ENCODE peak calls at places on chromosome 5, in five cellular contexts. One of them, this sample, is unnamed.
A peak's percentile ranks its signal among the peaks of the same experiment; 100 is the strongest.

GRCh38 chr5:138438724-138439536 is at the start of gene REEP2:
- DNase-seq in heart right ventricle: no peak
- DNase-seq in dorsolateral prefrontal cortex: peak; percentile 63
- DNase-seq in RWPE1: peak; percentile 56
- DNase-seq in CD4-positive, alpha-beta T cell: peak; percentile 29
- DNase-seq in this sample: peak; percentile 35

GRCh38 chr5:57231607-57232006 is 57.7 kb downstream of the GPBP1 start:
- DNase-seq in heart right ventricle: no peak
- DNase-seq in dorsolateral prefrontal cortex: no peak
- DNase-seq in RWPE1: no peak
- DNase-seq in CD4-positive, alpha-beta T cell: no peak
- DNase-seq in this sample: no peak

GRCh38 chr5:138274189-138274853 is at the start of gene GFRA3:
- DNase-seq in heart right ventricle: no peak
- DNase-seq in dorsolateral prefrontal cortex: peak; percentile 35
- DNase-seq in RWPE1: no peak
- DNase-seq in CD4-positive, alpha-beta T cell: no peak
- DNase-seq in this sample: no peak

GRCh38 chr5:93585054-93585751 is 2.2 kb downstream of the NR2F1 start:
- DNase-seq in heart right ventricle: no peak
- DNase-seq in dorsolateral prefrontal cortex: no peak
- DNase-seq in RWPE1: peak; percentile 20
- DNase-seq in CD4-positive, alpha-beta T cell: no peak
- DNase-seq in this sample: no peak

GRCh38 chr5:116442095-116442534 is 132.5 kb downstream of the SEMA6A start:
- DNase-seq in heart right ventricle: peak; percentile 18
- DNase-seq in dorsolateral prefrontal cortex: no peak
- DNase-seq in RWPE1: peak; percentile 30
- DNase-seq in CD4-positive, alpha-beta T cell: no peak
- DNase-seq in this sample: no peak

GRCh38 chr5:73998496-73998895 is 372.5 kb downstream of the ARHGEF28 start:
- DNase-seq in heart right ventricle: no peak
- DNase-seq in dorsolateral prefrontal cortex: no peak
- DNase-seq in RWPE1: no peak
- DNase-seq in CD4-positive, alpha-beta T cell: no peak
- DNase-seq in this sample: no peak

GRCh38 chr5:172106511-172107356 is 81.3 kb downstream of the STK10 start:
- DNase-seq in heart right ventricle: no peak
- DNase-seq in dorsolateral prefrontal cortex: peak; percentile 72
- DNase-seq in RWPE1: peak; percentile 62
- DNase-seq in CD4-positive, alpha-beta T cell: peak; percentile 52
- DNase-seq in this sample: peak; percentile 68

GRCh38 chr5:107982703-107983425 is 312.1 kb upstream of the EFNA5 start:
- DNase-seq in heart right ventricle: no peak
- DNase-seq in dorsolateral prefrontal cortex: no peak
- DNase-seq in RWPE1: no peak
- DNase-seq in CD4-positive, alpha-beta T cell: no peak
- DNase-seq in this sample: no peak

GRCh38 chr5:984774-985173 is 23.8 kb upstream of the NKD2 start:
- DNase-seq in heart right ventricle: no peak
- DNase-seq in dorsolateral prefrontal cortex: no peak
- DNase-seq in RWPE1: no peak
- DNase-seq in CD4-positive, alpha-beta T cell: no peak
- DNase-seq in this sample: no peak

GRCh38 chr5:176405656-176406435 is 10.5 kb downstream of the CLTB start:
- DNase-seq in heart right ventricle: no peak
- DNase-seq in dorsolateral prefrontal cortex: no peak
- DNase-seq in RWPE1: no peak
- DNase-seq in CD4-positive, alpha-beta T cell: no peak
- DNase-seq in this sample: no peak

GRCh38 chr5:167995844-167996400 is 295.5 kb upstream of the WWC1 start:
- DNase-seq in heart right ventricle: no peak
- DNase-seq in dorsolateral prefrontal cortex: no peak
- DNase-seq in RWPE1: peak; percentile 56
- DNase-seq in CD4-positive, alpha-beta T cell: no peak
- DNase-seq in this sample: no peak

GRCh38 chr5:114377946-114378345 is 16.1 kb downstream of the KCNN2 start:
- DNase-seq in heart right ventricle: no peak
- DNase-seq in dorsolateral prefrontal cortex: no peak
- DNase-seq in RWPE1: no peak
- DNase-seq in CD4-positive, alpha-beta T cell: no peak
- DNase-seq in this sample: no peak

GRCh38 chr5:54525692-54526091 is 8.1 kb downstream of the SNX18 start:
- DNase-seq in heart right ventricle: no peak
- DNase-seq in dorsolateral prefrontal cortex: no peak
- DNase-seq in RWPE1: no peak
- DNase-seq in CD4-positive, alpha-beta T cell: no peak
- DNase-seq in this sample: no peak

GRCh38 chr5:172707285-172708182 is 63.5 kb downstream of the DUSP1 start:
- DNase-seq in heart right ventricle: no peak
- DNase-seq in dorsolateral prefrontal cortex: peak; percentile 73
- DNase-seq in RWPE1: peak; percentile 72
- DNase-seq in CD4-positive, alpha-beta T cell: no peak
- DNase-seq in this sample: no peak

GRCh38 chr5:61638476-61638875 is 306.4 kb downstream of the ZSWIM6 start:
- DNase-seq in heart right ventricle: peak; percentile 56
- DNase-seq in dorsolateral prefrontal cortex: peak; percentile 67
- DNase-seq in RWPE1: no peak
- DNase-seq in CD4-positive, alpha-beta T cell: no peak
- DNase-seq in this sample: no peak

GRCh38 chr5:152884006-152884405 is 478.9 kb upstream of the NMUR2 start:
- DNase-seq in heart right ventricle: no peak
- DNase-seq in dorsolateral prefrontal cortex: no peak
- DNase-seq in RWPE1: no peak
- DNase-seq in CD4-positive, alpha-beta T cell: no peak
- DNase-seq in this sample: no peak

GRCh38 chr5:757931-758697 is 26.4 kb downstream of the ZDHHC11B start:
- DNase-seq in heart right ventricle: peak; percentile 90
- DNase-seq in dorsolateral prefrontal cortex: peak; percentile 36
- DNase-seq in RWPE1: no peak
- DNase-seq in CD4-positive, alpha-beta T cell: no peak
- DNase-seq in this sample: peak; percentile 49

GRCh38 chr5:54013556-54014157 is 296.7 kb downstream of the ARL15 start:
- DNase-seq in heart right ventricle: no peak
- DNase-seq in dorsolateral prefrontal cortex: no peak
- DNase-seq in RWPE1: peak; percentile 83
- DNase-seq in CD4-positive, alpha-beta T cell: no peak
- DNase-seq in this sample: no peak

DNA sequence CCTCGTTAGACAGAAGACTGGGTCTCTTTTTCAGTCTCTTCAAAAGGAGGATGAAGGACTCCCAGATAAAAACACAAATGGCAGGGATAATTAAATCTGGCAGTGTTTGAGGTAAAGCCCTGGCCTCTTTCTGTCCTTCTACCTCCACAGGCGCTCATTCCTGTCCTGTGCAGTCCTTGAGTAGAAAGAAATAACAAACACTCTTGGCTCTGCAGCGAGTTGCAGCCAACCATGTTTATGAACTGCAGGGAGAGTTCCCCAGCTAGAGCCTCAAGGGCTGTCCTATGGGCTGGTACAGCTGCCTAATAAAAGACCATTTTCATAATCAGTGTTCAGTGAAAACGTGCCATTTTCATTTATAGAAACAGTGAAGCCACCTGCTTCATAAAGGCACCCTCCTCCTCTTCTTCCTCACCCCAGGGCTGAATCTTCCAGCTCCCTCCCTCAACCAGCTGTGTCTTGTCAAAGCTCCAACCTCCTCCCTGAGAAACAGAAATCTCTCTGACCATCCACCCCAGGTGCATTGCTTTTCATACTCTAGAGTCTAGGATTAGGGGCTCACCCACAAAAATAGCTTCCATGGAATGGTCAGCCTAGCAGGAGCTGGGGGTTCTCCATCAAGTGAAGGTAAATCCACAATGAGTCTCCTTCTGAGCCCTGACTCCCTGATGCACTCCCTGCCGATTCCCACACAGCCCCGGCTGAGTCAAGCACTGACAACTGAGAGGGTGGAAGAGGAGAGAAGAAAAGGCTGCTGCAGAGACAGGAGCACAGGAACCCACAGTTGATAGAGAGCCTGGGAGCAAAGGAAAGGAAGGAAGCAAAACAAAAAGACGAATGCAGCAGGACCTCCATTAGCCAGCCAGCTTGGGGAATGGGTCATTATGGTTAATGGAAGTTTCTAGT is 150.7 kb downstream of the CMYA5 start:
- DNase-seq in heart right ventricle: no peak
- DNase-seq in dorsolateral prefrontal cortex: peak; percentile 45
- DNase-seq in RWPE1: no peak
- DNase-seq in CD4-positive, alpha-beta T cell: no peak
- DNase-seq in this sample: no peak
- H3K27ac ChIP-seq in heart right ventricle: no peak overlapping the region
- H3K27ac ChIP-seq in dorsolateral prefrontal cortex: peak overlapping the region; percentile 72
- H3K27ac ChIP-seq in RWPE1: no peak overlapping the region
- H3K27ac ChIP-seq in CD4-positive, alpha-beta T cell: no peak overlapping the region
- H3K27ac ChIP-seq in this sample: no peak overlapping the region

GRCh38 chr5:150409638-150410523 is 2.8 kb downstream of the CD74 start:
- DNase-seq in heart right ventricle: peak; percentile 90
- DNase-seq in dorsolateral prefrontal cortex: peak; percentile 87
- DNase-seq in RWPE1: peak; percentile 99
- DNase-seq in CD4-positive, alpha-beta T cell: peak; percentile 16
- DNase-seq in this sample: no peak

GRCh38 chr5:150412319-150413175 is at the start of gene CD74:
- DNase-seq in heart right ventricle: peak; percentile 91
- DNase-seq in dorsolateral prefrontal cortex: peak; percentile 77
- DNase-seq in RWPE1: peak; percentile 84
- DNase-seq in CD4-positive, alpha-beta T cell: peak; percentile 84
- DNase-seq in this sample: peak; percentile 86

GRCh38 chr5:150410524-150411244 is 2.0 kb downstream of the CD74 start:
- DNase-seq in heart right ventricle: peak; percentile 84
- DNase-seq in dorsolateral prefrontal cortex: peak; percentile 61
- DNase-seq in RWPE1: peak; percentile 89
- DNase-seq in CD4-positive, alpha-beta T cell: peak; percentile 24
- DNase-seq in this sample: peak; percentile 58

GRCh38 chr5:150411245-150411979 is 1.3 kb downstream of the CD74 start:
- DNase-seq in heart right ventricle: peak; percentile 61
- DNase-seq in dorsolateral prefrontal cortex: no peak
- DNase-seq in RWPE1: no peak
- DNase-seq in CD4-positive, alpha-beta T cell: peak; percentile 45
- DNase-seq in this sample: peak; percentile 53

DNA sequence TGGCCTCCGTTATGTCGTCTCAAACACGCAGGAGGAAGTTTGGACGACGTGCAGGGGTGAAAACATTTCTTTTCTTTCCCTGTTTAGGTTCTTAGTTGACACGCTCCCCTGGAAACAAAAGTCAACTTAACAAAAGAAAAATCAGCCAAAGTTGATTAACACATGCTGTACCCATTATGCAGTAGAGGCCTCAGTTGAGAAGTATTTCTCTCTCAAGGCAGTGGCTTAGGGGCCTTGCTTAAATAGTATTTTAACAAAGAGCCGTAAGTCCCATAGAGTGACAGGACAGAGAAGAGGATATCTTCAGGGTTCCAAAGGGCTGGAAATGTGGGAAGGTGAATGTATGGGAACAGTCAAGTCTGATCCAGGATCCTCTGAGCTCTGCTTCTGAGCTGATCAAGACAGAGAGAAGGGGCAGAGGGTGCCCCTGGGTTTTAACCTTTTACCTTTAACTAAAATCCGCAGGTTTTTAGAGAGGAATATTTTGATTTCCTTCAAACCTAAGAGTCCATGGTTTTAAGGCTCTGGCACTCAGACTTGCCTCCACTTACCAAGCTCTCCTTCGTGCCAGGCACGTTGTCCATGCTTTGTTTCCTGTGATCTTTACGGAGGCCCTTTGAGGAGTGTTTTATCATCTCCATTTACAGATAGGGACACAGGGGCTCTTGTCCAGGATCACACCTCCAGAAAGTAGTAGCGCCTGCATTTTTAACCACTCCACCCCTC is 629 bp upstream of the CD74 start:
- DNase-seq in heart right ventricle: no peak
- DNase-seq in dorsolateral prefrontal cortex: no peak
- DNase-seq in RWPE1: no peak
- DNase-seq in CD4-positive, alpha-beta T cell: no peak
- DNase-seq in this sample: no peak
- H3K27ac ChIP-seq in heart right ventricle: peak overlapping the region; percentile 85
- H3K27ac ChIP-seq in dorsolateral prefrontal cortex: peak overlapping the region; percentile 90
- H3K27ac ChIP-seq in RWPE1: no peak overlapping the region
- H3K27ac ChIP-seq in CD4-positive, alpha-beta T cell: peak overlapping the region; percentile 94
- H3K27ac ChIP-seq in this sample: peak overlapping the region; percentile 94

GRCh38 chr5:76684756-76685594 is 31.0 kb upstream of the F2R start:
- DNase-seq in heart right ventricle: no peak
- DNase-seq in dorsolateral prefrontal cortex: no peak
- DNase-seq in RWPE1: no peak
- DNase-seq in CD4-positive, alpha-beta T cell: no peak
- DNase-seq in this sample: no peak
- H3K27ac ChIP-seq in heart right ventricle: no peak overlapping the region
- H3K27ac ChIP-seq in dorsolateral prefrontal cortex: no peak overlapping the region
- H3K27ac ChIP-seq in RWPE1: no peak overlapping the region
- H3K27ac ChIP-seq in CD4-positive, alpha-beta T cell: no peak overlapping the region
- H3K27ac ChIP-seq in this sample: no peak overlapping the region

GRCh38 chr5:7876867-7877266 is 7.9 kb downstream of the MTRR start:
- DNase-seq in heart right ventricle: no peak
- DNase-seq in dorsolateral prefrontal cortex: no peak
- DNase-seq in RWPE1: peak; percentile 22
- DNase-seq in CD4-positive, alpha-beta T cell: no peak
- DNase-seq in this sample: no peak

GRCh38 chr5:7873216-7873615 is 4.3 kb downstream of the MTRR start:
- DNase-seq in heart right ventricle: no peak
- DNase-seq in dorsolateral prefrontal cortex: no peak
- DNase-seq in RWPE1: no peak
- DNase-seq in CD4-positive, alpha-beta T cell: peak; percentile 10
- DNase-seq in this sample: no peak

GRCh38 chr5:7874639-7875038 is 5.7 kb downstream of the MTRR start:
- DNase-seq in heart right ventricle: no peak
- DNase-seq in dorsolateral prefrontal cortex: no peak
- DNase-seq in RWPE1: no peak
- DNase-seq in CD4-positive, alpha-beta T cell: no peak
- DNase-seq in this sample: no peak

GRCh38 chr5:7872517-7873149 is 3.7 kb downstream of the MTRR start:
- DNase-seq in heart right ventricle: no peak
- DNase-seq in dorsolateral prefrontal cortex: no peak
- DNase-seq in RWPE1: no peak
- DNase-seq in CD4-positive, alpha-beta T cell: no peak
- DNase-seq in this sample: no peak

GRCh38 chr5:7875151-7875550 is 6.2 kb downstream of the MTRR start:
- DNase-seq in heart right ventricle: no peak
- DNase-seq in dorsolateral prefrontal cortex: no peak
- DNase-seq in RWPE1: no peak
- DNase-seq in CD4-positive, alpha-beta T cell: no peak
- DNase-seq in this sample: no peak
- H3K27ac ChIP-seq in heart right ventricle: no peak overlapping the region
- H3K27ac ChIP-seq in dorsolateral prefrontal cortex: no peak overlapping the region
- H3K27ac ChIP-seq in RWPE1: no peak overlapping the region
- H3K27ac ChIP-seq in CD4-positive, alpha-beta T cell: no peak overlapping the region
- H3K27ac ChIP-seq in this sample: no peak overlapping the region

DNA sequence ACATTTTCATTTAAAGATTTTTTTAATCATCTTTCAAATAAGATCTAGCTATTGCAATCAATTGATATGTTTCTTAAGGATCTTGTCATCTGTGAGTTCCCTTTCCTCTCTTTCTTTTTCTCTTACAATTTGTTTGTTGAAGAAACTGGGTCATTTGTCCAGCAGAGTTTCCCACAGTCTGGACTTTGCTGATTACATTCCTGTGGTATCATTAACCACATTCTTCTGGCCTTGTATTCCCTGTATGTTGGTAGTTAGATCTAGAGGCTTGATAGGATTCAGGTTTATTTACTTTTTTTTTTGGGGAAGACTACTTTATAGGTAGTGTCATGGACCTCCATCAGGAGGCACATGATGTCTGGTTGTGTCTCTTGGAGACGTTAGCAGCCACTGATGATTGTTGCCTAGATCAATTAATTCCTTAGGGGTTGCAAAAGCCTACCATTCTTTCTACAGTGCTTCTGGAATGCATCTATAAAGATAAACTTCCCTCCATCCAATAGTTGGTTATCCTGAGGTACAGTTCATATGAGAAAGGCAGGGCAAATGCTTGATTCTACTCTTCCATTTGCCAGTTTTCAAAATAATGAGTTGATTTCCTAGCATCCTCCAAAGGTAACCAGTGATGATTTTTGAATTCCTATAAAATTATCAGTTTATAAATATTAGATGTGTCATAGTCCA is 14.3 kb downstream of the PDE8B start:
- DNase-seq in heart right ventricle: no peak
- DNase-seq in dorsolateral prefrontal cortex: no peak
- DNase-seq in RWPE1: no peak
- DNase-seq in CD4-positive, alpha-beta T cell: no peak
- DNase-seq in this sample: no peak
- H3K27ac ChIP-seq in heart right ventricle: no peak overlapping the region
- H3K27ac ChIP-seq in dorsolateral prefrontal cortex: no peak overlapping the region
- H3K27ac ChIP-seq in RWPE1: no peak overlapping the region
- H3K27ac ChIP-seq in CD4-positive, alpha-beta T cell: no peak overlapping the region
- H3K27ac ChIP-seq in this sample: no peak overlapping the region

This sample was measured in CD8-positive, alpha-beta T cell.